ENCODE peak calls at places on chromosome 13, in eight cellular contexts. D is upper lobe of right lung, J is epithelial cell of esophagus, C is neural crest cell, N is adrenal gland, R is astrocyte, U is mesothelial cell of epicardium, Q is astrocyte of the spinal cord. O is an unnamed sample.

GRCh38 chr13:81664872-81665271 is 1323.9 kb upstream of the SPRY2 start:
- DNase-seq in D (no peak), J (peak), C (no peak), N (no peak), R (no peak), U (no peak), Q (no peak), O (no peak)

GRCh38 chr13:76822691-76823267 is 63.4 kb downstream of the KCTD12 start:
- DNase-seq in D (no peak), J (peak), C (no peak), N (no peak), R (peak), U (no peak), Q (no peak), O (no peak)

GRCh38 chr13:95112883-95113282 is 188.4 kb downstream of the ABCC4 start:
- DNase-seq in D (no peak), J (no peak), C (no peak), N (no peak), R (no peak), U (no peak), Q (no peak), O (no peak)

GRCh38 chr13:97810152-97810551 is 143.3 kb upstream of the IPO5 start:
- DNase-seq in D (no peak), J (peak), C (no peak), N (no peak), R (no peak), U (no peak), Q (peak), O (no peak)

GRCh38 chr13:44231786-44232516 is 141.7 kb upstream of the SERP2 start:
- DNase-seq in D (peak), J (peak), C (no peak), N (peak), R (peak), U (no peak), Q (peak), O (no peak)

GRCh38 chr13:26629260-26629659 is 71.8 kb downstream of the WASF3 start:
- DNase-seq in D (no peak), J (peak), C (no peak), N (no peak), R (no peak), U (no peak), Q (no peak), O (no peak)

GRCh38 chr13:44664308-44664707 is 88.2 kb upstream of the TSC22D1 start:
- DNase-seq in D (no peak), J (no peak), C (no peak), N (no peak), R (no peak), U (no peak), Q (no peak), O (no peak)

GRCh38 chr13:95420501-95420900 is 119.2 kb upstream of the ABCC4 start:
- DNase-seq in D (no peak), J (peak), C (no peak), N (no peak), R (no peak), U (no peak), Q (no peak), O (no peak)

GRCh38 chr13:19587635-19588300 is 26.4 kb upstream of the TPTE2 start:
- DNase-seq in D (no peak), J (peak), C (no peak), N (no peak), R (peak), U (no peak), Q (peak), O (no peak)

GRCh38 chr13:30114586-30115256 is 192.6 kb downstream of the KATNAL1 start:
- DNase-seq in D (peak), J (peak), C (peak), N (peak), R (peak), U (peak), Q (peak), O (peak)

GRCh38 chr13:30113531-30113930 is 193.8 kb downstream of the KATNAL1 start:
- DNase-seq in D (no peak), J (no peak), C (no peak), N (no peak), R (no peak), U (no peak), Q (no peak), O (no peak)

GRCh38 chr13:30113983-30114491 is 193.3 kb downstream of the KATNAL1 start:
- DNase-seq in D (no peak), J (no peak), C (no peak), N (no peak), R (peak), U (no peak), Q (no peak), O (no peak)

GRCh38 chr13:30116379-30116778 is 191.0 kb downstream of the KATNAL1 start:
- DNase-seq in D (no peak), J (no peak), C (no peak), N (no peak), R (no peak), U (no peak), Q (no peak), O (no peak)

DNA sequence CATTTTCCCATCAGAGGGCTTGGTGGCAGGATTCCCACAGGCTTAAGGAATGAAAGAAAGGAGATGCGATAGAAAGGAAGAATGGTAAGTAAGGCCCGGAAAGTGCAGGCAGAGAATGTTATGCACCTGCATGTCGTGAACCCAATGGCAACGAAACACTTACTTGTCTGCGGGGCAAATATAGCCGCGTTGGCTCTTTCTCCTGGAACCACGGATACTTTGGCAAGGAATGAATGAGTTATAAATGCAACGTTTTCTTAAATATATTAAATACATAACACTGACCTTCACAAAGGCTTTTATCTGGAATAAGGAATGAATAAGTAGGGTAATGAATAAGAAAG is 192.1 kb downstream of the KATNAL1 start:
- DNase-seq in D (no peak), J (no peak), C (no peak), N (no peak), R (no peak), U (no peak), Q (no peak), O (no peak)
- TF ChIP-seq CTCF in D (no peak), J (no peak), C (peak), N (peak), R (no peak), U (peak), Q (no peak), O (no peak)

GRCh38 chr13:96809366-96810096 is 184.7 kb downstream of the OXGR1 start:
- DNase-seq in D (no peak), J (no peak), C (no peak), N (no peak), R (no peak), U (no peak), Q (no peak), O (no peak)
- TF ChIP-seq CTCF in D (no peak), J (no peak), C (no peak), N (no peak), R (no peak), U (no peak), Q (no peak), O (no peak)

DNA sequence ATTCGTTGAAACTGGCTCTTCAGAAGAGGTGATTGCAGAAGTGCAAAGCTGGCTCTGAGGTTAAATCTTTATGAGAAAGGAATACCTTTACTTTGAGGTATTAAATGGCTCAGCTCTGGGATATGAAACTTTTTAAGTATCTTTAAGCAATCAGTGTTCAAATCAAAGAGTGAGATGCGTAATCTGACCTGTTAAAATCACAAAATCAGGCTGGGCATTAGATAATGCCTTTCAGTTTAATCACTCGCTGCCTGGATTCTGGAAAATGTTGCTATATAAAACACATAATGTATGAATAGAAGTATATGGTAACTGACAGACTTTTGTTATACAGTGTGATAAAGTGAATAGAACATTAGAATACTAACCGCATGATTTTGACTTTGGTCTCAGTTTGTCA is 2.0 kb upstream of the DGKH start:
- DNase-seq in D (no peak), J (no peak), C (no peak), N (no peak), R (no peak), U (no peak), Q (no peak), O (no peak)
- TF ChIP-seq CTCF in D (no peak), J (no peak), C (no peak), N (no peak), R (no peak), U (no peak), Q (no peak), O (no peak)

GRCh38 chr13:49789961-49790360 is 2.5 kb downstream of the KPNA3 start:
- DNase-seq in D (no peak), J (no peak), C (no peak), N (no peak), R (no peak), U (no peak), Q (no peak), O (no peak)

GRCh38 chr13:49786609-49787008 is 5.9 kb downstream of the KPNA3 start:
- DNase-seq in D (no peak), J (no peak), C (no peak), N (no peak), R (no peak), U (no peak), Q (no peak), O (no peak)

GRCh38 chr13:49791753-49792549 is 531 bp downstream of the KPNA3 start:
- DNase-seq in D (peak), J (peak), C (peak), N (peak), R (peak), U (peak), Q (peak), O (peak)

GRCh38 chr13:49792550-49793324 is at the start of gene KPNA3:
- DNase-seq in D (peak), J (peak), C (peak), N (peak), R (peak), U (peak), Q (peak), O (peak)

DNA sequence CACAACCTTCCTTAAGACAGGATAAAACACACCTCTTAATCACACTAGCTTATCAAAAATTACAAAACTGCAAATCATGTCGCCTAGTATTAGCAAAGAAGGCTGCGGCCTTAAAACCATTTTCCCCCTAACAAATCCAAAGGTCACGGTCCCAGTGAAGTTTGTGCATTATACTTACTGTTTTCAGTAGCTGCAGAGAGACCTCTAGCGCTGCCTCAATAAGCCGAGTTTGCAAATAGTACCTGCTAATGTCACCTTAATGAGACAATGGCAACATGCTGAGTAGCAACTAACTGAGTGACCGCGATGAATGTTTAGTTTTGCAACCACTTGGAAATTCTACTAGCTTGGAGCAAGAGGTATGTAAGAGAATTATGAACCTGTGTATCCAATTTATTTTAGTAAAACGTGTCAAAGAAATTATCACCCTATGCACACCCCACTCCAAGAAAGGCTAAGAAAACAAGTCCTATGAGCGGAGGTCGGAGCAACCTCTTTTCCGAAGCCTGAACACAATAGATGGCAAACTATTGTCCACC is 1.2 kb downstream of the KPNA3 start:
- DNase-seq in D (no peak), J (peak), C (no peak), N (no peak), R (peak), U (no peak), Q (peak), O (no peak)
- TF ChIP-seq CTCF in D (peak), J (peak), C (no peak), N (no peak), R (no peak), U (no peak), Q (peak), O (no peak)

GRCh38 chr13:103812966-103813365 is 746.7 kb upstream of the SLC10A2 start:
- DNase-seq in D (no peak), J (no peak), C (no peak), N (no peak), R (no peak), U (no peak), Q (peak), O (no peak)
- TF ChIP-seq CTCF in D (no peak), J (no peak), C (no peak), N (no peak), R (no peak), U (no peak), Q (no peak), O (no peak)

GRCh38 chr13:91531646-91532045 is 133.2 kb downstream of the GPC5 start:
- DNase-seq in D (no peak), J (no peak), C (no peak), N (no peak), R (no peak), U (no peak), Q (no peak), O (no peak)

GRCh38 chr13:91539458-91540156 is 141.2 kb downstream of the GPC5 start:
- DNase-seq in D (no peak), J (no peak), C (no peak), N (no peak), R (no peak), U (no peak), Q (no peak), O (no peak)

GRCh38 chr13:91537376-91537775 is 139.0 kb downstream of the GPC5 start:
- DNase-seq in D (no peak), J (no peak), C (no peak), N (no peak), R (no peak), U (no peak), Q (no peak), O (no peak)

GRCh38 chr13:91533354-91533753 is 134.9 kb downstream of the GPC5 start:
- DNase-seq in D (no peak), J (no peak), C (no peak), N (no peak), R (no peak), U (no peak), Q (no peak), O (no peak)

GRCh38 chr13:91534996-91535395 is 136.6 kb downstream of the GPC5 start:
- DNase-seq in D (no peak), J (no peak), C (no peak), N (no peak), R (no peak), U (no peak), Q (no peak), O (no peak)
- TF ChIP-seq CTCF in D (no peak), J (no peak), C (no peak), N (no peak), R (no peak), U (no peak), Q (no peak), O (no peak)